ENCODE peak calls at places on chromosomes 7 and 10, in eight cellular contexts. P is Calu3, I is AG08395, H is retina, C is MV-4-11, V is SK-N-SH, Z is NCI-H226, S is GM13976. Y is an unnamed sample.

GRCh38 chr7:125126376-125126775 is 196.8 kb upstream of the POT1 start:
- DNase-seq in H (no peak), P (no peak), C (no peak), I (no peak), Z (no peak), V (no peak), S (no peak), Y (no peak)

GRCh38 chr10:85594239-85594638 is 772.4 kb downstream of the GRID1 start:
- DNase-seq in V (no peak), C (no peak), P (no peak), S (no peak), H (no peak), Z (no peak), I (no peak), Y (no peak)

GRCh38 chr7:95581446-95581845 is 14.9 kb downstream of the PDK4 start:
- DNase-seq in I (no peak), S (no peak), V (no peak), C (no peak), P (no peak), H (no peak), Z (no peak), Y (no peak)

GRCh38 chr7:154591544-154591943 is 411.4 kb downstream of the PAXIP1 start:
- DNase-seq in V (peak), S (no peak), I (no peak), Z (no peak), H (no peak), P (no peak), C (no peak), Y (no peak)

GRCh38 chr10:51176976-51177690 is 102.8 kb downstream of the PRKG1 start:
- DNase-seq in Z (peak), I (peak), P (no peak), S (no peak), C (no peak), V (no peak), H (no peak), Y (no peak)

GRCh38 chr7:85471312-85471711 is 284.5 kb upstream of the SEMA3D start:
- DNase-seq in Z (no peak), H (no peak), C (peak), S (no peak), I (no peak), P (no peak), V (no peak), Y (no peak)

GRCh38 chr10:49597426-49598163 is 12.5 kb upstream of the SLC18A3 start:
- DNase-seq in I (no peak), H (no peak), V (no peak), S (no peak), C (no peak), P (no peak), Z (no peak), Y (no peak)

GRCh38 chr7:143394068-143394467 is 12.9 kb downstream of the ZYX start:
- DNase-seq in C (no peak), V (no peak), S (no peak), I (no peak), Z (no peak), P (no peak), H (no peak), Y (no peak)

GRCh38 chr10:73850863-73851461 is 23.4 kb downstream of the CAMK2G start:
- DNase-seq in C (no peak), P (no peak), Z (peak), V (peak), I (peak), S (no peak), H (no peak), Y (no peak)

GRCh38 chr7:155338632-155339320 is 41.1 kb downstream of the INSIG1 start:
- DNase-seq in P (no peak), I (no peak), C (no peak), H (no peak), V (no peak), Z (no peak), S (peak), Y (no peak)

GRCh38 chr7:38907066-38907465 is 1.9 kb downstream of the VPS41 start:
- DNase-seq in I (no peak), V (no peak), S (no peak), Z (no peak), P (no peak), H (no peak), C (peak), Y (no peak)

GRCh38 chr10:124342821-124343170 is 75.9 kb downstream of the OAT start:
- DNase-seq in I (no peak), P (no peak), H (no peak), V (no peak), Z (no peak), S (no peak), C (no peak), Y (no peak)

GRCh38 chr10:124041684-124042445 is 51.5 kb downstream of the CHST15 start:
- DNase-seq in P (no peak), C (peak), H (no peak), V (no peak), S (no peak), I (peak), Z (no peak), Y (no peak)